ENCODE peak calls at places on chromosomes 4 and X, in five cellular contexts. D is HepG2, Q is transverse colon, N is K562, I is adrenal gland. T is an unnamed sample.

GRCh38 chr4:100042235-100042634 is 92.2 kb upstream of the H2AZ1 start:
- DNase-seq in D (no peak), Q (no peak), N (no peak), I (no peak), T (no peak)

GRCh38 chrX:16838202-16839066 is 31.7 kb downstream of the RBBP7 start:
- DNase-seq in D (no peak), Q (peak), N (no peak), I (peak), T (no peak)

GRCh38 chrX:24676403-24677024 is 17.2 kb upstream of the POLA1 start:
- DNase-seq in D (no peak), Q (no peak), N (no peak), I (no peak), T (peak)

GRCh38 chrX:119801253-119802221 is 10.1 kb upstream of the RPL39 start:
- DNase-seq in D (no peak), Q (no peak), N (no peak), I (no peak), T (no peak)

GRCh38 chr4:163251204-163251603 is 81.2 kb downstream of the NPY1R start:
- DNase-seq in D (peak), Q (no peak), N (no peak), I (no peak), T (peak)

GRCh38 chr4:65861993-65862392 is 191.7 kb upstream of the EPHA5 start:
- DNase-seq in D (no peak), Q (no peak), N (no peak), I (no peak), T (no peak)

GRCh38 chr4:180698550-180698949 is 1544.7 kb upstream of the TENM3 start:
- DNase-seq in D (no peak), Q (no peak), N (no peak), I (no peak), T (no peak)

GRCh38 chrX:19283597-19284339 is 60.0 kb upstream of the PDHA1 start:
- DNase-seq in D (no peak), Q (no peak), N (no peak), I (no peak), T (no peak)

GRCh38 chr4:7067523-7068278 is at the start of gene GRPEL1:
- DNase-seq in D (peak), Q (peak), N (peak), I (peak), T (peak)

GRCh38 chr4:184668511-184669114 is 19.1 kb downstream of the PRIMPOL start:
- DNase-seq in D (no peak), Q (no peak), N (no peak), I (no peak), T (no peak)

GRCh38 chrX:22746081-22746480 is 253.7 kb upstream of the DDX53 start:
- DNase-seq in D (no peak), Q (no peak), N (no peak), I (no peak), T (no peak)

GRCh38 chr4:2330119-2331042 is 68.5 kb upstream of the MXD4 start:
- DNase-seq in D (no peak), Q (no peak), N (no peak), I (no peak), T (no peak)

GRCh38 chrX:78388663-78389062 is 61.3 kb upstream of the CYSLTR1 start:
- DNase-seq in D (no peak), Q (no peak), N (no peak), I (no peak), T (no peak)

GRCh38 chr4:89110986-89111832 is at the start of gene TIGD2:
- DNase-seq in D (peak), Q (peak), N (peak), I (peak), T (peak)
- TF ChIP-seq POLR2A in D (peak), Q (peak), N (peak), I (peak), T (peak)

GRCh38 chrX:47540754-47541538 is 20.1 kb upstream of the ARAF start:
- DNase-seq in D (peak), Q (peak), N (peak), I (peak), T (peak)
- TF ChIP-seq POLR2A in D (no peak), Q (peak), N (peak), I (no peak), T (no peak)

DNA sequence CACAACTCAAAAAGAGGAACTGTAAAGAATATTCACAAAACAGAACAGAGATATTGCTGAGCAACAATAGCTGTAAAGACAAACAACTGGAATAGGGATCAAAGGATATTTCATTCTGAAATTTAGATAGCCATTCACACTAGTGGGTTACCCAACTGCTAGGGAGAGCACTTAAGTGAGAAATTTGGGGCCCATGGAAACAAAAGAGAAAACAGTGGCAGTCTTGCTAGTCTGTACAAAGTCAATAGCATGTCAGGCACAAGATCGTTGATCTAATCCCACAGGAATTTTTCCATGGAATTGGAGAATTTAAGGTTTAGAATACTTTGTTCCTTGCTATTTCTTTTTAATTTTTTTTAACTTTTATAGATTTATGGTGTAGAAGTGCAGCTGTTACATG is 467.0 kb downstream of the PCDH18 start:
- DNase-seq in D (no peak), Q (no peak), N (no peak), I (no peak), T (no peak)
- TF ChIP-seq POLR2A in D (no peak), Q (no peak), N (no peak), I (no peak), T (no peak)

GRCh38 chr4:101347557-101348366 is 436 bp upstream of the PPP3CA start:
- DNase-seq in D (peak), Q (peak), N (peak), I (peak), T (peak)
- TF ChIP-seq POLR2A in D (no peak), Q (peak), N (no peak), I (peak), T (peak)

GRCh38 chr4:38663021-38663800 is 788 bp upstream of the KLF3 start:
- DNase-seq in D (no peak), Q (no peak), N (no peak), I (peak), T (peak)
- TF ChIP-seq POLR2A in D (no peak), Q (peak), N (peak), I (peak), T (no peak)

DNA sequence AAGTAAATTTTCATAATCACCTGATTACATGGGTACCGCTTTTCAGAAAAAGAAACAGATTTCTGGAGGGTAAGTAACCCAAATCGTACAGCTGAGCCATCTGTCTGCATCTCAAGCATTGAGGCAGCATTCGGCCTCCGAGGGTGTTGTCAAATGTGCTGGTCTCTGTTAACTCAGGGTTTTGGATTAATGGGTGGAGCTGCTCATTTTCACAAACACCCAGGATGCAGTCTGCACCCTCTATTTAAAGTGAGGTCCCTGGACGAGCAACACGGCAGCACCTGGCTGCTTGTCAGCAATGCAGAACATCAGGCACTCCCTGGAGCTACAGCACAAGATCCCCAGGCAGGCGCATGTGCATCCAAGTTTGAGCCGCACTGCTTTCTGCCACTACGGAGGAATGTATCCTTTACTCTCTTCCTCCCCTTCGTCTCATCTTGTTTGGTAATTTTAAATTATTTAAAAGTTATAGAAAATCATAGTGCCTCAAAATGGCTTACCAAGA is 24.7 kb upstream of the NAP1L5 start:
- DNase-seq in D (no peak), Q (no peak), N (no peak), I (no peak), T (no peak)
- TF ChIP-seq POLR2A in D (no peak), Q (no peak), N (no peak), I (no peak), T (no peak)